ENCODE peak calls at places on chromosomes 12 and 14, in six cellular contexts. R, W, X, Z, Q and M are unnamed samples.

GRCh38 chr14:65604946-65605345 is 192.4 kb downstream of the FUT8 start:
- DNase-seq in R (no peak), W (no peak), X (no peak), Z (no peak), Q (no peak), M (peak)

GRCh38 chr14:54383811-54384210 is 13.0 kb upstream of the CDKN3 start:
- DNase-seq in R (no peak), W (no peak), X (no peak), Z (no peak), Q (no peak), M (no peak)

GRCh38 chr12:58919271-58920101 is 818 bp downstream of the LRIG3 start:
- DNase-seq in R (peak), W (peak), X (peak), Z (peak), Q (peak), M (peak)

GRCh38 chr14:53509227-53509822 is 356.2 kb upstream of the DDHD1 start:
- DNase-seq in R (peak), W (peak), X (peak), Z (no peak), Q (no peak), M (peak)

GRCh38 chr14:101761881-101762529 is 496 bp downstream of the PPP2R5C start:
- DNase-seq in R (peak), W (peak), X (no peak), Z (peak), Q (peak), M (no peak)

GRCh38 chr12:126185025-126185424 is 1119.8 kb downstream of the AACS start:
- DNase-seq in R (no peak), W (no peak), X (no peak), Z (no peak), Q (no peak), M (no peak)

GRCh38 chr12:118357327-118358007 is 15.2 kb downstream of the TAOK3 start:
- DNase-seq in R (peak), W (no peak), X (peak), Z (peak), Q (no peak), M (peak)

GRCh38 chr14:20376071-20376588 is 32.7 kb downstream of the PARP2 start:
- DNase-seq in R (no peak), W (no peak), X (no peak), Z (no peak), Q (no peak), M (no peak)

GRCh38 chr12:47942327-47943230 is 20.8 kb upstream of the TMEM106C start:
- DNase-seq in R (no peak), W (peak), X (no peak), Z (peak), Q (no peak), M (no peak)

GRCh38 chr12:132295101-132295526 is 34.3 kb downstream of the GALNT9 start:
- DNase-seq in R (no peak), W (no peak), X (no peak), Z (no peak), Q (peak), M (no peak)

GRCh38 chr12:107660861-107661415 is 24.7 kb upstream of the PWP1 start:
- DNase-seq in R (no peak), W (no peak), X (peak), Z (no peak), Q (no peak), M (no peak)

GRCh38 chr14:90641111-90642010 is 174.9 kb downstream of the TTC7B start:
- DNase-seq in R (no peak), W (peak), X (no peak), Z (no peak), Q (no peak), M (peak)

GRCh38 chr14:52269100-52269499 is 1.6 kb downstream of the PTGDR start:
- DNase-seq in R (no peak), W (no peak), X (no peak), Z (no peak), Q (no peak), M (no peak)

GRCh38 chr14:102778616-102779351 is 1.5 kb downstream of the TRAF3 start:
- DNase-seq in R (no peak), W (no peak), X (peak), Z (no peak), Q (no peak), M (no peak)

GRCh38 chr12:128268348-128268725 is 1.4 kb downstream of the TMEM132C start:
- DNase-seq in R (no peak), W (peak), X (no peak), Z (no peak), Q (no peak), M (no peak)

GRCh38 chr12:26238341-26239126 is 43.2 kb downstream of the SSPN start:
- DNase-seq in R (no peak), W (no peak), X (peak), Z (no peak), Q (no peak), M (peak)

GRCh38 chr14:98840076-98840475 is 431.9 kb downstream of the BCL11B start:
- DNase-seq in R (no peak), W (no peak), X (no peak), Z (no peak), Q (no peak), M (no peak)

GRCh38 chr12:119020377-119021360 is 39.3 kb downstream of the SRRM4 start:
- DNase-seq in R (no peak), W (peak), X (no peak), Z (peak), Q (peak), M (no peak)

GRCh38 chr12:79555006-79555925 is 135.5 kb downstream of the PAWR start:
- DNase-seq in R (no peak), W (no peak), X (peak), Z (peak), Q (no peak), M (peak)

GRCh38 chr14:20546877-20547276 is 14.0 kb downstream of the RNASE9 start:
- DNase-seq in R (no peak), W (no peak), X (no peak), Z (no peak), Q (no peak), M (no peak)

GRCh38 chr14:97719931-97720330 is 922.7 kb downstream of the VRK1 start:
- DNase-seq in R (no peak), W (no peak), X (no peak), Z (no peak), Q (no peak), M (no peak)

GRCh38 chr12:69570000-69570516 is 15.2 kb upstream of the CCT2 start:
- DNase-seq in R (no peak), W (no peak), X (no peak), Z (no peak), Q (no peak), M (peak)

GRCh38 chr14:89723930-89724915 is 230.3 kb downstream of the EFCAB11 start:
- DNase-seq in R (no peak), W (no peak), X (peak), Z (no peak), Q (no peak), M (no peak)

DNA sequence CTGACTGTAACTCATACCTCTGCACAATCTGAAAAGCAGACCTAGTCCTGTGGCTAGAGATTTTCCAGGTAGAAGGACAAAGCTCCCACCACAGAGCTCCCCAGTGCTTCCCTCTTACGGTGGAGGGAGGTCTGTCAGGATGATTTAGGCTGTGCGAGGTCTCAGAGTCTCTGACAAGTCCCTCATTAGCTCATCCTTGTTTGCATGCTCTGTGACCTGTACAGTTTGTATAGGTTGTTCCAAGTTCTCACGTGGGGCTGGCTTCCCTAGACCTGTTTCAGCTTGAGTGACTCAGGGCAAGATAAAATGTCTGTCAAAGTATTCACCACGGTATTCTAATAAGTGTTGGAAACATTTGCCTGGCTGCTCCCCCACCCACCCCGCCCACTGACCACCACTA is 34.8 kb downstream of the ASCL1 start:
- DNase-seq in R (no peak), W (no peak), X (no peak), Z (peak), Q (no peak), M (no peak)
- TF ChIP-seq CTCF in R (no peak), W (peak), X (no peak), Z (no peak), Q (no peak), M (no peak)

DNA sequence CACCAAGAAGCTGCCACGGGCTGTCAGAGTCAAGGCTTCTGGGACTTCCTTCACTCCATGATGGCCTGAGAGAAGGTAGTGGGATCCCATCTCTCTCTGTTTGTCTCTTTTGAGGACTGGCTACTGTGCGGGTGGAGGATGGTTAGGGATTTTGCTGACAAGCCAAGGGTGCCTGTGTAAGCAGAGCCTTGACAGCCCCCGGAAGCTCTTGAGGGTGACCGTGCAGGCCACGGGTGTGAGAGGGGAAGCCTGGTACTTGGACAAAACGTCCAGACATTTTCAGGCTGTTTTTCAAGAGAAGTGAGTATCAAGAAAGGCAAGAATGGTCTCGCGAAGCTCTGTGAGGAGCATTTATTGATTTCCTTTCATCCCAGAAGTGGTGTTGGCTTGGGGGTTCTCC is 352.4 kb downstream of the DPF3 start:
- DNase-seq in R (no peak), W (no peak), X (no peak), Z (no peak), Q (no peak), M (no peak)
- H3K4me3 ChIP-seq in R (no peak), W (no peak), X (no peak), Z (no peak), Q (no peak), M (no peak)

GRCh38 chr12:109944975-109945374 is 44.9 kb downstream of the TCHP start:
- DNase-seq in R (no peak), W (peak), X (peak), Z (no peak), Q (no peak), M (peak)
- TF ChIP-seq CTCF in R (no peak), W (peak), X (peak), Z (no peak), Q (peak), M (peak)

DNA sequence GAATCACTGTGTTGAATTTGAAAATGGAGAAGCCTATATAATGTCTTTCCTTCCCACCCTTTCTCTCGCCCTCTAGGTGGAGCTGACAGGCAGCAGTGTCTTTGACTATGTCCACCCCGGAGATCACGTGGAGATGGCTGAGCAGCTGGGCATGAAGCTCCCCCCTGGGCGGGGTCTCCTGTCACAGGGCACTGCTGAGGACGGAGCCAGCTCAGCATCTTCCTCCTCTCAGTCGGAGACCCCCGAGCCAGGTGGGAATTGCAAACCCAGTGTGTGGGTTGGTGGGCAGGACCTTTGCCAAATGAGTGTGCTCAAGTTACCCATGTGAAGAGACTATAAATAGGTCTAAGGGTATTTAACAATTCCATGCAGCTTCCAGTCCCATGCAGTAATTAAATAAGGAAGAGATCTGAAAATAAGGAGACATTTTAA is 274.7 kb downstream of the EGLN3 start:
- DNase-seq in R (no peak), W (peak), X (peak), Z (peak), Q (peak), M (peak)
- H3K4me3 ChIP-seq in R (no peak), W (no peak), X (no peak), Z (no peak), Q (no peak), M (peak)